ENCODE peak calls at places on chromosomes 1 and 21, in seven cellular contexts. S, U, V, B, H, F and W are unnamed samples.

GRCh38 chr1:25754421-25755195 is 45.4 kb upstream of the SELENON start:
- DNase-seq in S (peak), U (no peak), V (no peak), B (no peak), H (no peak), F (no peak), W (no peak)

GRCh38 chr1:232383455-232384074 is 246.4 kb downstream of the SIPA1L2 start:
- DNase-seq in S (no peak), U (peak), V (no peak), B (no peak), H (no peak), F (no peak), W (no peak)

GRCh38 chr1:115188680-115189395 is 99.5 kb upstream of the TSPAN2 start:
- DNase-seq in S (no peak), U (no peak), V (no peak), B (no peak), H (no peak), F (no peak), W (no peak)

GRCh38 chr1:207925210-207925609 is 14.3 kb upstream of the CD34 start:
- DNase-seq in S (peak), U (peak), V (no peak), B (no peak), H (no peak), F (no peak), W (no peak)

GRCh38 chr1:26349196-26349885 is 4.6 kb downstream of the CRYBG2 start:
- DNase-seq in S (no peak), U (peak), V (no peak), B (peak), H (no peak), F (no peak), W (no peak)

GRCh38 chr1:47424336-47424982 is 8.4 kb downstream of the FOXE3 start:
- DNase-seq in S (peak), U (peak), V (no peak), B (peak), H (no peak), F (no peak), W (no peak)

GRCh38 chr1:220761688-220762427 is 13.7 kb downstream of the MTARC2 start:
- DNase-seq in S (no peak), U (no peak), V (no peak), B (no peak), H (no peak), F (peak), W (no peak)

GRCh38 chr21:31716106-31716505 is 15.8 kb downstream of the SCAF4 start:
- DNase-seq in S (no peak), U (no peak), V (no peak), B (no peak), H (no peak), F (no peak), W (no peak)

GRCh38 chr1:246677842-246678241 is 46.4 kb upstream of the SCCPDH start:
- DNase-seq in S (no peak), U (no peak), V (no peak), B (no peak), H (no peak), F (peak), W (no peak)

GRCh38 chr1:206796984-206797402 is 24.7 kb upstream of the IL10 start:
- DNase-seq in S (no peak), U (no peak), V (no peak), B (no peak), H (no peak), F (no peak), W (no peak)

GRCh38 chr1:33897092-33897725 is 33.3 kb downstream of the HMGB4 start:
- DNase-seq in S (no peak), U (no peak), V (no peak), B (no peak), H (no peak), F (no peak), W (peak)

GRCh38 chr1:84156210-84156621 is 12.1 kb downstream of the PRKACB start:
- DNase-seq in S (no peak), U (peak), V (no peak), B (peak), H (peak), F (no peak), W (no peak)

GRCh38 chr1:39132505-39133339 is 71.8 kb upstream of the MACF1 start:
- DNase-seq in S (peak), U (peak), V (peak), B (peak), H (no peak), F (peak), W (peak)

GRCh38 chr1:78348526-78349284 is 142.1 kb upstream of the PTGFR start:
- DNase-seq in S (no peak), U (peak), V (no peak), B (no peak), H (no peak), F (no peak), W (no peak)

GRCh38 chr1:111603979-111604378 is 15.6 kb upstream of the RAP1A start:
- DNase-seq in S (no peak), U (no peak), V (no peak), B (no peak), H (no peak), F (peak), W (no peak)

GRCh38 chr1:27868932-27869718 is 3.2 kb upstream of the THEMIS2 start:
- DNase-seq in S (no peak), U (no peak), V (no peak), B (no peak), H (no peak), F (peak), W (no peak)

GRCh38 chr1:207017615-207018559 is 14.7 kb downstream of the C1orf116 start:
- DNase-seq in S (peak), U (no peak), V (peak), B (peak), H (no peak), F (no peak), W (no peak)

GRCh38 chr1:62076286-62076685 is 118.4 kb upstream of the L1TD1 start:
- DNase-seq in S (no peak), U (peak), V (no peak), B (peak), H (peak), F (no peak), W (no peak)

GRCh38 chr1:110687244-110687643 is 12.5 kb upstream of the KCNA3 start:
- DNase-seq in S (no peak), U (peak), V (no peak), B (peak), H (no peak), F (no peak), W (no peak)

GRCh38 chr1:34199927-34200326 is 23.2 kb downstream of the C1orf94 start:
- DNase-seq in S (no peak), U (no peak), V (no peak), B (peak), H (no peak), F (no peak), W (no peak)

GRCh38 chr1:109789771-109790170 is 26.0 kb upstream of the EPS8L3 start:
- DNase-seq in S (no peak), U (no peak), V (peak), B (no peak), H (no peak), F (peak), W (peak)

GRCh38 chr1:113453771-113454083 is 63.4 kb downstream of the MAGI3 start:
- DNase-seq in S (no peak), U (no peak), V (no peak), B (peak), H (no peak), F (no peak), W (no peak)

GRCh38 chr1:225424562-225425210 is 3.2 kb downstream of the LBR start:
- DNase-seq in S (no peak), U (peak), V (no peak), B (peak), H (no peak), F (no peak), W (no peak)

GRCh38 chr1:12604114-12604874 is 13.7 kb downstream of the DHRS3 start:
- DNase-seq in S (no peak), U (peak), V (no peak), B (peak), H (peak), F (peak), W (no peak)

GRCh38 chr1:230365723-230366307 is 60.3 kb downstream of the PGBD5 start:
- DNase-seq in S (no peak), U (no peak), V (no peak), B (no peak), H (no peak), F (no peak), W (no peak)

GRCh38 chr1:153750026-153750995 is 22.5 kb downstream of the INTS3 start:
- DNase-seq in S (no peak), U (no peak), V (no peak), B (no peak), H (no peak), F (no peak), W (no peak)

GRCh38 chr1:218165687-218166088 is 119.4 kb upstream of the RRP15 start:
- DNase-seq in S (no peak), U (peak), V (no peak), B (no peak), H (no peak), F (no peak), W (no peak)

GRCh38 chr1:9787702-9788101 is 36.1 kb downstream of the CLSTN1 start:
- DNase-seq in S (no peak), U (no peak), V (no peak), B (no peak), H (no peak), F (peak), W (no peak)